ENCODE peak calls at places on chromosomes 4 and X, in four cellular contexts. One of them, this sample, is unnamed.

GRCh38 chr4:52925531-52925968 is 63.4 kb downstream of the RASL11B start:
- DNase-seq in HepG2: no peak
- DNase-seq in WTC11: no peak
- DNase-seq in K562: no peak
- DNase-seq in this sample: no peak

GRCh38 chr4:39933689-39934590 is 43.8 kb downstream of the PDS5A start:
- DNase-seq in HepG2: no peak
- DNase-seq in WTC11: no peak
- DNase-seq in K562: no peak
- DNase-seq in this sample: no peak

GRCh38 chrX:123348468-123348867 is 164.4 kb downstream of the GRIA3 start:
- DNase-seq in HepG2: no peak
- DNase-seq in WTC11: no peak
- DNase-seq in K562: no peak
- DNase-seq in this sample: no peak

GRCh38 chr4:95044204-95044848 is 286.6 kb downstream of the BMPR1B start:
- DNase-seq in HepG2: no peak
- DNase-seq in WTC11: no peak
- DNase-seq in K562: no peak
- DNase-seq in this sample: no peak

GRCh38 chr4:182194115-182194834 is 48.9 kb upstream of the TENM3 start:
- DNase-seq in HepG2: no peak
- DNase-seq in WTC11: no peak
- DNase-seq in K562: no peak
- DNase-seq in this sample: no peak

GRCh38 chr4:76753814-76754213 is 144.1 kb downstream of the SOWAHB start:
- DNase-seq in HepG2: no peak
- DNase-seq in WTC11: no peak
- DNase-seq in K562: no peak
- DNase-seq in this sample: no peak

GRCh38 chr4:175833574-175834350 is 21.7 kb upstream of the GPM6A start:
- DNase-seq in HepG2: no peak
- DNase-seq in WTC11: no peak
- DNase-seq in K562: no peak
- DNase-seq in this sample: no peak

GRCh38 chrX:123830309-123830708 is 29.5 kb upstream of the XIAP start:
- DNase-seq in HepG2: peak
- DNase-seq in WTC11: no peak
- DNase-seq in K562: no peak
- DNase-seq in this sample: peak

GRCh38 chr4:37392540-37393255 is 148.2 kb downstream of the NWD2 start:
- DNase-seq in HepG2: no peak
- DNase-seq in WTC11: no peak
- DNase-seq in K562: no peak
- DNase-seq in this sample: no peak

GRCh38 chr4:15963568-15963967 is 593 bp upstream of the FGFBP2 start:
- DNase-seq in HepG2: no peak
- DNase-seq in WTC11: no peak
- DNase-seq in K562: no peak
- DNase-seq in this sample: no peak

GRCh38 chr4:7424553-7425111 is 10.1 kb downstream of the PSAPL1 start:
- DNase-seq in HepG2: no peak
- DNase-seq in WTC11: peak
- DNase-seq in K562: no peak
- DNase-seq in this sample: no peak

GRCh38 chr4:7423801-7424552 is 10.8 kb downstream of the PSAPL1 start:
- DNase-seq in HepG2: no peak
- DNase-seq in WTC11: no peak
- DNase-seq in K562: no peak
- DNase-seq in this sample: no peak

GRCh38 chr4:7425591-7426468 is 8.9 kb downstream of the PSAPL1 start:
- DNase-seq in HepG2: no peak
- DNase-seq in WTC11: peak
- DNase-seq in K562: no peak
- DNase-seq in this sample: no peak

GRCh38 chr4:7426525-7427171 is 8.1 kb downstream of the PSAPL1 start:
- DNase-seq in HepG2: no peak
- DNase-seq in WTC11: peak
- DNase-seq in K562: no peak
- DNase-seq in this sample: no peak

GRCh38 chr4:7425171-7425570 is 9.6 kb downstream of the PSAPL1 start:
- DNase-seq in HepG2: no peak
- DNase-seq in WTC11: peak
- DNase-seq in K562: no peak
- DNase-seq in this sample: no peak
- TF ChIP-seq NR2C2 in HepG2: no peak
- TF ChIP-seq NR2C2 in WTC11: no peak
- TF ChIP-seq NR2C2 in K562: no peak
- TF ChIP-seq NR2C2 in this sample: no peak

GRCh38 chrX:19121898-19122640 is at the start of gene ADGRG2:
- DNase-seq in HepG2: no peak
- DNase-seq in WTC11: peak
- DNase-seq in K562: no peak
- DNase-seq in this sample: no peak
- TF ChIP-seq CBFB in HepG2: no peak
- TF ChIP-seq CBFB in WTC11: no peak
- TF ChIP-seq CBFB in K562: no peak
- TF ChIP-seq CBFB in this sample: no peak

DNA sequence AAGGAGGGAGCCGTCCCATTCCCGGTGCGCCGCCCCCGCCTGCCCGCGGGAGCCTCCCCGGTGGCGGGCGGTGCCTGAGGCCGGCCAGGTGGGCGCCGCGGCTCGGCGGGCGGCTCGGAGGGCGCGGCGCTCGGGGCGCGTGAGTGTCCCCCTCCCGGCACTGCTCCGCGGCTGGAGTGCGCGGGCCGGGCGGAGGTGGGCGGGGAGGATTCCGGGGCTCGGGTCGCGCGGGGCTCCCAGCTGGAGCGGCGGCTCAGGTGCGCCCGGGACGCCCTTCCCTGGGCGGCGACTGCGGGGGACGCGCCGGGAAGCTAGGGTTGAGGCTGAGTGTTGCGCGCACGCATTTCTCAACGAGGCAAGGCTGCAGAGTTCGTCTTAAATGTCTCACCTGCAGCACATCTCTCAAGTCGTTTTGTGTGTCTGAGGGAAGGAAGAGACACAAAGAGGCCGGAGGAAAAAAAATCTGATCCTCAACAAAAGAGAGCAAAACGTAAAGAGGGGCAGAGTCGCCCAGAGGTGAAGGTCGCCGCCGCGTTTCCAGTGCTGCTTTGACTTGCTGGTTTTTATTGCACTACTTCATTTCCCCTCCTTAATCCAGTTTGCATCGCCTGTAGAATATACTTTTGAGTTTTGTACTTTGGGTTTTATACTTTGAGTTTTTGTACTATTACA is 106.7 kb upstream of the STOX2 start:
- DNase-seq in HepG2: no peak
- DNase-seq in WTC11: peak
- DNase-seq in K562: no peak
- DNase-seq in this sample: no peak
- TF ChIP-seq NR2C2 in HepG2: no peak
- TF ChIP-seq NR2C2 in WTC11: no peak
- TF ChIP-seq NR2C2 in K562: no peak
- TF ChIP-seq NR2C2 in this sample: no peak

DNA sequence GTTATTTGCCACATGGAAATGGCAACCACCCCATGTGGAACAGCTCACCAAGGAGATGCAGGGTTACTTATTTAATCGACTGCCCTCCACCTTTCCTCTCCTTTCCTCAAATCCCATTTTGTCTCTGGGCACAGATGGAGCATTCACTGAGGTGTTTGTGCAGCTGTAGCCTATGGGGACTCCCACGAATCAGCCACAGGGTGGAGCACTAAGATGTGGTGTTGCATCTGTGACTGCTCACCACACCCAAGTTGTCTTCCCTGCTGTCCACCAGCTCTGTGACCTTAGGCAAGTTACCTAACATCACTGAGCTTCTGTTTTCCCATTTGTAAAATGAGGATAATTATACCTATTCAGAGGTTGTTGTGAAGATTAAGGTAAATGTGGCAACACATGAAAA is 252.4 kb upstream of the CPEB2 start:
- DNase-seq in HepG2: no peak
- DNase-seq in WTC11: peak
- DNase-seq in K562: no peak
- DNase-seq in this sample: no peak
- TF ChIP-seq CBFB in HepG2: no peak
- TF ChIP-seq CBFB in WTC11: no peak
- TF ChIP-seq CBFB in K562: no peak
- TF ChIP-seq CBFB in this sample: no peak

DNA sequence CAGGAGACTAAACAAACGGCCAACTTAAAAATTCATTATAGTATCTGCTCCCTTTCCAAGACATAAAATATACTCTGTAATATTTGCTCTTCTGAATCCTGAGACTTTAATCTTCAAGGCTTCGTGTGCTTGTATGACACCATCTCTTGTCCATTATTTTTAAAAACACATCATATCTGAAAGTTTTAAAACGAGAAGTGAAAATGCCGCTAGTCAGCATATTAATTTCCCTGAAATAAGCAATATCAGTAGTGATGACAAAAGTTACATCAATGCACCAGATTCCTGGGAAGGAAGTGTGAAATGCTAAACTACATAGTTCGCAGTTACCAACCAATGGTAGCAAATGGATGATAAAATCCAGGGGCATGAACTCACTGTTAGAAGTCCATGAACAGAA is 66.8 kb upstream of the EXOC1L start:
- DNase-seq in HepG2: no peak
- DNase-seq in WTC11: no peak
- DNase-seq in K562: no peak
- DNase-seq in this sample: no peak
- TF ChIP-seq NR2C2 in HepG2: no peak
- TF ChIP-seq NR2C2 in WTC11: no peak
- TF ChIP-seq NR2C2 in K562: no peak
- TF ChIP-seq NR2C2 in this sample: no peak

DNA sequence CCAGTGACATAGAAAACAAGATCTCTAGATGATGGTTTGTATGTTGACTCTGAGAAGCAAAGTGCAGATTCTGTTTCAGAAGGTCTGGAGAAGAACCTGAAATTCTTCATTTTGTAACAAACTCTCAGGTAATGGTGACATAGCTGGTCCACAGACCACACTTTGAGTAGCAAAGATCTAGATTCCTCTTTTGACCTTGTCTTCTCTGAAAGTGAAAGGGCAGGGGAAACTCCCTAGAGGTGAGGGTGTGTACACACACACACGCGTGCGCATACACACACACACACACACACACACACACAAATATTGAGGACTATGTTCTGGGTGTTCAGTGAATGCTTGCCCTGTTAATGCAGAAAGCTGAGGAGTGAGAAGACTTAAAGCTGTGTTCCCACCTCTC is 110.1 kb downstream of the NHSL2 start:
- DNase-seq in HepG2: no peak
- DNase-seq in WTC11: no peak
- DNase-seq in K562: no peak
- DNase-seq in this sample: peak
- TF ChIP-seq CBFB in HepG2: no peak
- TF ChIP-seq CBFB in WTC11: no peak
- TF ChIP-seq CBFB in K562: no peak
- TF ChIP-seq CBFB in this sample: no peak

GRCh38 chrX:40171513-40172168 is 73.9 kb upstream of the BCOR start:
- DNase-seq in HepG2: no peak
- DNase-seq in WTC11: no peak
- DNase-seq in K562: no peak
- DNase-seq in this sample: no peak

GRCh38 chrX:40172980-40173661 is 75.4 kb upstream of the BCOR start:
- DNase-seq in HepG2: peak
- DNase-seq in WTC11: no peak
- DNase-seq in K562: no peak
- DNase-seq in this sample: no peak

GRCh38 chrX:40170830-40171512 is 73.2 kb upstream of the BCOR start:
- DNase-seq in HepG2: no peak
- DNase-seq in WTC11: peak
- DNase-seq in K562: no peak
- DNase-seq in this sample: no peak

GRCh38 chrX:40173662-40174593 is 76.2 kb upstream of the BCOR start:
- DNase-seq in HepG2: peak
- DNase-seq in WTC11: peak
- DNase-seq in K562: no peak
- DNase-seq in this sample: no peak

GRCh38 chrX:40172169-40172979 is 74.6 kb upstream of the BCOR start:
- DNase-seq in HepG2: no peak
- DNase-seq in WTC11: peak
- DNase-seq in K562: peak
- DNase-seq in this sample: no peak
- TF ChIP-seq NR2C2 in HepG2: no peak
- TF ChIP-seq NR2C2 in WTC11: no peak
- TF ChIP-seq NR2C2 in K562: no peak
- TF ChIP-seq NR2C2 in this sample: no peak

This sample was measured in GM12878.